ENCODE peak calls at places on chromosomes 16 and 17, in ten cellular contexts. G, U, C, S, H, R, Y, A, M and P are unnamed samples.

GRCh38 chr16:85206472-85207356 is 94.4 kb upstream of the CIBAR2 start:
- DNase-seq in G (peak; percentile 79), U (no peak), C (peak; percentile 95), S (no peak), H (peak; percentile 38), R (peak; percentile 48), Y (peak; percentile 86), A (peak; percentile 88), M (peak; percentile 89), P (peak; percentile 59)

GRCh38 chr16:81165411-81166097 is 69.4 kb upstream of the GCSH start:
- DNase-seq in G (no peak), U (no peak), C (no peak), S (no peak), H (no peak), R (no peak), Y (no peak), A (no peak), M (no peak), P (no peak)

GRCh38 chr17:28916302-28916934 is 13.5 kb upstream of the DHRS13 start:
- DNase-seq in G (no peak), U (peak; percentile 13), C (no peak), S (peak; percentile 63), H (peak; percentile 53), R (peak; percentile 43), Y (no peak), A (peak; percentile 44), M (no peak), P (no peak)

GRCh38 chr17:68621065-68621464 is 19.9 kb upstream of the FAM20A start:
- DNase-seq in G (no peak), U (no peak), C (no peak), S (no peak), H (no peak), R (no peak), Y (no peak), A (no peak), M (no peak), P (no peak)

GRCh38 chr16:89536886-89537548 is 23.5 kb upstream of the RPL13 start:
- DNase-seq in G (no peak), U (no peak), C (no peak), S (no peak), H (no peak), R (no peak), Y (no peak), A (no peak), M (no peak), P (no peak)

GRCh38 chr16:78654929-78655328 is 555.5 kb downstream of the WWOX start:
- DNase-seq in G (no peak), U (no peak), C (no peak), S (no peak), H (no peak), R (no peak), Y (no peak), A (no peak), M (no peak), P (no peak)

GRCh38 chr17:78343099-78343432 is 16.8 kb downstream of the SOCS3 start:
- DNase-seq in G (peak; percentile 82), U (peak; percentile 45), C (peak; percentile 91), S (peak; percentile 62), H (no peak), R (peak; percentile 87), Y (peak; percentile 78), A (peak; percentile 88), M (no peak), P (no peak)

GRCh38 chr17:32588135-32588534 is 101.3 kb downstream of the CDK5R1 start:
- DNase-seq in G (no peak), U (no peak), C (no peak), S (no peak), H (no peak), R (no peak), Y (no peak), A (no peak), M (no peak), P (no peak)

GRCh38 chr16:4344659-4345438 is 6.3 kb downstream of the PAM16 start:
- DNase-seq in G (no peak), U (no peak), C (peak; percentile 65), S (no peak), H (no peak), R (peak; percentile 10), Y (no peak), A (no peak), M (no peak), P (no peak)

GRCh38 chr17:79843475-79843916 is 4.3 kb upstream of the CBX4 start:
- DNase-seq in G (no peak), U (no peak), C (no peak), S (no peak), H (peak; percentile 33), R (no peak), Y (peak; percentile 75), A (no peak), M (peak; percentile 90), P (no peak)

GRCh38 chr16:67950335-67950843 is 6.5 kb upstream of the LCAT start:
- DNase-seq in G (no peak), U (no peak), C (no peak), S (no peak), H (no peak), R (no peak), Y (no peak), A (no peak), M (peak; percentile 41), P (no peak)
- TF ChIP-seq POLR2A in G (no peak), U (no peak), C (no peak), S (no peak), H (no peak), R (no peak), Y (no peak), A (no peak), M (no peak), P (no peak)

GRCh38 chr17:82545071-82545462 is 25.5 kb downstream of the FOXK2 start:
- DNase-seq in G (peak; percentile 88), U (no peak), C (peak; percentile 90), S (no peak), H (no peak), R (no peak), Y (no peak), A (no peak), M (no peak), P (no peak)
- H3K27ac ChIP-seq in G (peak overlapping the region; percentile 99), U (no peak overlapping the region), C (peak overlapping the region; percentile 82), S (no peak overlapping the region), H (no peak overlapping the region), R (no peak overlapping the region), Y (peak overlapping the region; percentile 61), A (no peak overlapping the region), M (no peak overlapping the region), P (no peak overlapping the region)

GRCh38 chr17:51434434-51435170 is 174.3 kb downstream of the UTP18 start:
- DNase-seq in G (no peak), U (peak; percentile 83), C (no peak), S (no peak), H (no peak), R (no peak), Y (no peak), A (no peak), M (no peak), P (no peak)

GRCh38 chr17:51435171-51435552 is 174.8 kb downstream of the UTP18 start:
- DNase-seq in G (no peak), U (no peak), C (no peak), S (no peak), H (no peak), R (no peak), Y (no peak), A (no peak), M (no peak), P (no peak)

GRCh38 chr17:51430581-51430980 is 170.2 kb downstream of the UTP18 start:
- DNase-seq in G (no peak), U (no peak), C (no peak), S (no peak), H (no peak), R (no peak), Y (no peak), A (no peak), M (no peak), P (no peak)

GRCh38 chr17:51439395-51440229 is 179.3 kb downstream of the UTP18 start:
- DNase-seq in G (no peak), U (no peak), C (no peak), S (no peak), H (no peak), R (no peak), Y (no peak), A (no peak), M (no peak), P (no peak)

GRCh38 chr17:51435641-51436091 is 175.3 kb downstream of the UTP18 start:
- DNase-seq in G (no peak), U (peak; percentile 85), C (no peak), S (peak; percentile 91), H (peak; percentile 77), R (peak; percentile 4), Y (peak; percentile 21), A (no peak), M (no peak), P (peak; percentile 48)
- TF ChIP-seq CTCF in G (no peak), U (peak; percentile 96), C (no peak), S (peak; percentile 66), H (peak; percentile 62), R (peak; percentile 14), Y (no peak), A (no peak), M (no peak), P (no peak)

GRCh38 chr17:9361572-9361955 is 214.1 kb downstream of the STX8 start:
- DNase-seq in G (no peak), U (no peak), C (no peak), S (no peak), H (no peak), R (no peak), Y (no peak), A (no peak), M (no peak), P (no peak)
- TF ChIP-seq POLR2A in G (no peak), U (no peak), C (no peak), S (no peak), H (no peak), R (no peak), Y (no peak), A (no peak), M (no peak), P (no peak)

DNA sequence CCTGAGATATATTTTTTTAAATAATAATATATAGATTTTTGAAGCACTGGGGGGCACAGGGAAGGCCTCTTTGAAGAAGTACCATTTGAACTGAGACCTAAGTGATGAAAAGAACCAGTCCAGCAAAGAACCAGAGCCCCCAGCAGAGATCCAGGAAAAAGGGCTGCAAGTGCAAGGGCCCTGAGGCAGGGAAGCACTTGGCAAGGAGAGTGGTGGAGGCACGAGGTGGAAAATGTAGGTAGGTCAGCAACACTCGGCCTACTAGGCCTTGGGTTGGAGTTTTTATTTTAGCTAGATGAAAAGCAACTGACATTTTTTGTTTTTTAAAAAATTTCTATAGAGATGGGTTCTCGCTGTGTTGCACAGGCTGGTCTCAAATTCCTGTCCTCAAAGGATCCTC is 1.6 kb upstream of the CD19 start:
- DNase-seq in G (no peak), U (no peak), C (no peak), S (no peak), H (no peak), R (no peak), Y (no peak), A (no peak), M (no peak), P (no peak)
- H3K27ac ChIP-seq in G (no peak overlapping the region), U (no peak overlapping the region), C (no peak overlapping the region), S (no peak overlapping the region), H (no peak overlapping the region), R (no peak overlapping the region), Y (no peak overlapping the region), A (no peak overlapping the region), M (no peak overlapping the region), P (no peak overlapping the region)

GRCh38 chr16:87145181-87146176 is 171.7 kb downstream of the C16orf95 start:
- DNase-seq in G (no peak), U (peak; percentile 97), C (no peak), S (no peak), H (no peak), R (peak; percentile 46), Y (no peak), A (no peak), M (no peak), P (no peak)
- TF ChIP-seq CTCF in G (no peak), U (peak; percentile 48), C (no peak), S (no peak), H (no peak), R (no peak), Y (no peak), A (no peak), M (no peak), P (no peak)